ENCODE peak calls at places on chromosomes 1 and 21, in four cellular contexts. K is IMR-90, P is testis, M is BE2C. O is an unnamed sample. For H3K36me3, the result is how much of the 10 kb centered on the place peaks cover.

GRCh38 chr1:226628624-226629155 is 80.1 kb downstream of the STUM start:
- DNase-seq in K (no peak), M (no peak), P (no peak), O (no peak)

GRCh38 chr1:167503626-167504458 is 14.5 kb downstream of the CD247 start:
- DNase-seq in P (no peak), K (no peak), M (no peak), O (no peak)

GRCh38 chr1:199821029-199821779 is 206.3 kb upstream of the NR5A2 start:
- DNase-seq in K (no peak), P (no peak), M (no peak), O (no peak)

GRCh38 chr1:56033321-56034037 is 545.9 kb downstream of the PLPP3 start:
- DNase-seq in P (no peak), M (no peak), K (no peak), O (no peak)

GRCh38 chr1:226310123-226310540 is 1.2 kb upstream of the LIN9 start:
- DNase-seq in K (no peak), M (no peak), P (no peak), O (no peak)

GRCh38 chr1:28860332-28861073 is 48.5 kb downstream of the OPRD1 start:
- DNase-seq in K (no peak), M (peak), P (no peak), O (peak)

GRCh38 chr1:53947172-53947835 is 1.2 kb downstream of the LRRC42 start:
- DNase-seq in M (no peak), K (no peak), P (peak), O (no peak)

GRCh38 chr1:234242091-234242490 is 131.2 kb upstream of the COA6 start:
- DNase-seq in P (no peak), K (no peak), M (no peak), O (no peak)

GRCh38 chr1:8555582-8555981 is 237.7 kb downstream of the SLC45A1 start:
- DNase-seq in K (no peak), P (no peak), M (no peak), O (no peak)

GRCh38 chr1:176098560-176098959 is 108.5 kb downstream of the COP1 start:
- DNase-seq in M (no peak), P (no peak), K (no peak), O (no peak)

GRCh38 chr21:44531606-44532128 is 8.3 kb downstream of the KRTAP10-1 start:
- DNase-seq in P (no peak), M (peak), K (no peak), O (peak)

GRCh38 chr21:36591326-36591970 is 107.5 kb upstream of the SIM2 start:
- DNase-seq in M (no peak), P (no peak), K (no peak), O (no peak)

GRCh38 chr1:54112027-54112426 is 40.8 kb downstream of the CDCP2 start:
- DNase-seq in M (no peak), K (no peak), P (no peak), O (no peak)

GRCh38 chr1:41917835-41918449 is 780 bp downstream of the HIVEP3 start:
- DNase-seq in K (peak), M (peak), P (peak), O (peak)

GRCh38 chr1:186374313-186375151 is 521 bp downstream of the TPR start:
- DNase-seq in K (peak), P (peak), M (peak), O (peak)

GRCh38 chr1:27536767-27537166 is 46.8 kb upstream of the WASF2 start:
- DNase-seq in M (peak), K (peak), P (peak), O (peak)

GRCh38 chr1:85628791-85629531 is 48.4 kb downstream of the CCN1 start:
- DNase-seq in K (peak), P (no peak), M (no peak), O (no peak)

GRCh38 chr1:247387096-247387495 is 28.9 kb upstream of the NLRP3 start:
- DNase-seq in K (no peak), P (no peak), M (no peak), O (no peak)

GRCh38 chr21:37155216-37155615 is 82.2 kb downstream of the TTC3 start:
- DNase-seq in P (no peak), M (no peak), K (peak), O (no peak)

GRCh38 chr1:244280859-244281258 is 170.8 kb downstream of the ADSS2 start:
- DNase-seq in K (peak), P (no peak), M (no peak), O (no peak)

GRCh38 chr1:53945433-53946251 is at the start of gene IFT25:
- DNase-seq in M (peak), P (peak), K (peak), O (peak)

GRCh38 chr1:236753554-236753953 is 41.5 kb upstream of the MTR start:
- DNase-seq in M (peak), K (peak), P (peak), O (peak)

GRCh38 chr21:43317959-43318358 is 109.0 kb downstream of the SIK1 start:
- DNase-seq in P (no peak), K (no peak), M (no peak), O (no peak)

GRCh38 chr1:236002025-236002390 is 62.9 kb downstream of the NID1 start:
- DNase-seq in P (no peak), M (no peak), K (no peak), O (peak)

GRCh38 chr21:39712976-39713375 is 32.0 kb upstream of the IGSF5 start:
- DNase-seq in M (no peak), P (no peak), K (no peak), O (peak)
- TF ChIP-seq CTCF in M (no peak), P (no peak), K (no peak), O (peak)

GRCh38 chr1:953524-954320 is 5.3 kb downstream of the NOC2L start:
- DNase-seq in M (no peak), P (no peak), K (no peak), O (no peak)
- H3K36me3 ChIP-seq in M (half or more), P (under half), K (half or more), O (half or more)

DNA sequence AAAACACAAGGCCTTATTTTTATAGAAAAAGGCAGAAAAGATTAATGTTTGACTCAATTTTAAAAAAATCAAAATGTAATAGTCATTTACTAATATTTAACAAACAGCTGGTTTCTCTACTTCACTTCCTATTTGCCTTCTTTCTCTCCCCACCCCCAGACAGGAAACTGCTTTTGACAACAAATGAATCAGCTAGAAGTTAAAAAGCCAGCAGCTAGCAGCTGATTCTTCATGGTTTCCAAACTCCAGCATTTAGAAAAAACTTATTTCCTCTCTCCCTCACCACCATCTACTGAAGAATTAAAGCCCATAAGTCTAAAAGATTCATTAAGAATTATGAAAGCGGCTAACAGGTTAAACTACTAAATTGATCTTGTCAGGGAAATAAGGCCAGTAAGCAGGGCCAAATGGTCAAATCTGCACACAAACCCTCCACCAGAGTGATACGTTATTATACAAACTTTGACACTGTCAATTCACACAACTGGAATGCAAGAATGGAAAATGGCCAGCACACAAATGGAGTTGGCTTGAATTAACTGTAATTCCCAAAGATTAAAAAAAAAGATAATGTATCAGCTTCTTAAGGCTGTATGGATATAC is 4.0 kb downstream of the WDR26 start:
- DNase-seq in M (no peak), K (peak), P (no peak), O (no peak)
- H3K4me3 ChIP-seq in M (peak), K (peak), P (no peak), O (no peak)

GRCh38 chr1:205826975-205827374 is 14.0 kb upstream of the SLC41A1 start:
- DNase-seq in M (no peak), P (no peak), K (no peak), O (no peak)

GRCh38 chr1:205824180-205824579 is 11.2 kb upstream of the SLC41A1 start:
- DNase-seq in M (no peak), K (no peak), P (no peak), O (no peak)

GRCh38 chr1:205826407-205826806 is 13.4 kb upstream of the SLC41A1 start:
- DNase-seq in K (no peak), M (no peak), P (no peak), O (no peak)

GRCh38 chr1:205832326-205832751 is 17.6 kb downstream of the PM20D1 start:
- DNase-seq in M (peak), K (no peak), P (no peak), O (no peak)

DNA sequence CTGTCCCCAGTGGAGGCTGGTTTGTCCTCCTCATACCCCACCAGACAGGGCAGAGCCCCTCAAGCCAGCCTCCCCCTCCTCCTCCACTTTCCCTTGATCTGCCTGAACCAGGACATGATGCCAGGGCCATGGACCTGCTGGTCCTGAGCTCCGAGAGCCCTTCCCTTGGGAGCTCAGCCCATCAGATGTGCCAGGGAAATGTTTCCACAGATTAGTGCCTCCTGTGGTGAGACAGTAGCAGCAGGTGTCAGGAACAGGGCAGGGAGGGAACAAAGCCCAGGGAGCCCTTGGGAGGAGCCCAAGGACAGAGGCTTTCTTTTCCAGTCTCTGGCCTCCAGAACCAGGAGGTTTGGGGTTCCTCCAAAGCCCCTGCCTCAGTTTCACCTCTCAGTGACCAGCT is 14.6 kb upstream of the SLC41A1 start:
- DNase-seq in M (no peak), K (no peak), P (no peak), O (peak)
- TF ChIP-seq CTCF in M (no peak), K (no peak), P (no peak), O (peak)

DNA sequence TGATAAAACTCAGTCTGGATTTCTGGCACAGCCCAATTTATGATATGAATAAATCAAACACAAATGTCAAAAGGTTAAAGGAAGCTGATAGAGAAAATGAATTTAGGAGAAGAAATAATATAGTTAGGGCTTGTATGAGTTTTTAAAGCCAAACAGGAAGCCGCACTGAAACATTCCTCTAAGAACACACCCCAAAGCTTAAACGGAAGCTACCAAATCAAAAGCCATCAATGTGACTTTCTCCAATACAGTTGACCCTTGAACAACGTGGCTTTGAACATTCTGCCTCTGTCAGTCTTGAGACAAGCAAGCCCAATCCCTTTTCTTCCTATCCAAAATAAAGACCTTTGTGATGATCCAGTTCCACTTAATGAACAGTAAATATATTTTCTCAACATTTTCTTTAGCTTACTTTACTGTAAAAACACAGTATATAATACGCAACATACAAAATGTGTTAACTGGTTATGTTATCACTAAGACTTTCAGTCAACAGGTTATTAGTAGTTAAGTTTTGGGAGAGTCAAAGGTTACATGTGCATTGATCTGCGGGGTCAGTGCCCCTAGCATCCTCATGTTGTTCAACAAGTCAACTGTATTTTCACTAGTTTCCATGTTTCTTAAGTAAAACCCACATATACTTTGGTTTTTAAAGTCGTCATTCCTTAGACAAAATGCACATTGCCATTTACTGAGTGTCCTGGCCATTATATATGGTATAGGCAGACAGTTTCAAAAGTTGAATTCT is 11.2 kb downstream of the SERBP1 start:
- DNase-seq in P (no peak), K (no peak), M (no peak), O (no peak)
- H3K36me3 ChIP-seq in P (under half), K (under half), M (half or more), O (half or more)

DNA sequence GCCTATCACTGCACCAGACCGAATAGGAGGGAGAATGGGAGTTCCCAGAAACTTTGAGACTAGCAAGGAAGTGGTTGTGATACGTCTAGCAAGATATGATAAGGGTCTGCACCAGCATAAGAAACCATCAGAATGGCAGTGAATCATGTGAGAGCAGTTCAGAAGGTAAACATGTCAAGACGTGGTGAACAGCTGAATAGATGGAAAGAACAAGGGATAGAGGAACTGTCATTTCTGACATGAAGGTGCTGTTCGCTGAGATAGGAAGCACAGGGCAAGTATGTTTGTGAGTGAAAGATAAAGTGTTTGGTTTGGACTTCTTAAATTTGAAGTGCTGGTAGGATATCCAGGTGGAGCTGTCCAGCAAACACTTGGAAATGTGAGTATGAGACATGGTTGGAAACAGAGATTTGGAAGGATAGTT is 1.1 kb upstream of the AGO1 start:
- DNase-seq in M (no peak), K (peak), P (no peak), O (no peak)
- H3K4me3 ChIP-seq in M (no peak), K (no peak), P (no peak), O (no peak)

GRCh38 chr1:46198026-46198826 is at the start of gene POMGNT1:
- DNase-seq in M (peak), P (peak), K (peak), O (peak)
- TF ChIP-seq CTCF in M (no peak), P (no peak), K (peak), O (peak)

GRCh38 chr1:26471498-26472329 is 526 bp upstream of the HMGN2 start:
- DNase-seq in M (peak), P (peak), K (peak), O (no peak)

GRCh38 chr1:26471201-26471497 is 1.1 kb upstream of the HMGN2 start:
- DNase-seq in M (no peak), K (no peak), P (no peak), O (peak)

GRCh38 chr1:26469558-26469957 is 2.7 kb upstream of the HMGN2 start:
- DNase-seq in M (no peak), K (no peak), P (no peak), O (peak)

GRCh38 chr1:26472330-26472900 is at the start of gene HMGN2:
- DNase-seq in M (peak), P (peak), K (peak), O (peak)

GRCh38 chr1:26468911-26469310 is 3.3 kb upstream of the HMGN2 start:
- DNase-seq in K (no peak), M (no peak), P (peak), O (peak)
- H3K36me3 ChIP-seq in K (under half), M (under half), P (under half), O (half or more)

GRCh38 chr1:213448360-213448759 is 397.3 kb downstream of the RPS6KC1 start:
- DNase-seq in M (no peak), K (no peak), P (no peak), O (no peak)
- H3K4me3 ChIP-seq in M (no peak), K (no peak), P (no peak), O (no peak)

GRCh38 chr1:17925838-17926237 is 170.7 kb downstream of the ACTL8 start:
- DNase-seq in P (no peak), M (no peak), K (no peak), O (no peak)

GRCh38 chr1:17923684-17924083 is 168.6 kb downstream of the ACTL8 start:
- DNase-seq in K (no peak), M (no peak), P (no peak), O (no peak)

GRCh38 chr1:17924578-17924977 is 169.4 kb downstream of the ACTL8 start:
- DNase-seq in M (no peak), K (no peak), P (no peak), O (no peak)

GRCh38 chr1:17920881-17921635 is 165.9 kb downstream of the ACTL8 start:
- DNase-seq in M (no peak), K (no peak), P (no peak), O (no peak)

DNA sequence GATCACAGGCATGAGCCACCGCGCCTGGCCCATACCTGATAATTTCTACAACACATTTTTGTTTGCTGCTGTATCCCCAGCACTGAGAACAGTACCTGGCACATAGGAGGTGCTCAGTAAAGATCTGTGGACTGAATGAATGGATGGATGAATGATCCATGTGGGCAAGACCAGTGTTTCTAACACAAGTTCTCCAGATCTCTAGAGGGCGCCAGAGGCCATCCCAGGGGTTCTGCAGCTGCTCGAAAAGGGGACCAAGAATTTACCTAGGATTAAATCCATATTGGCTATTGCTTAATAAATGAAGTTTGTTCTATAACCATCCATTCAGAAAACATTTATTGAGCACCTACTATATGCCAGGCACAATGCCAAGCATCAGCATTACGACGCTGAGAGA is 167.7 kb downstream of the ACTL8 start:
- DNase-seq in M (peak), P (peak), K (peak), O (peak)
- TF ChIP-seq CTCF in M (peak), P (no peak), K (peak), O (peak)